ENCODE peak calls at places on chromosomes 7 and 10, in five cellular contexts. P is endothelial cell; B is HS-27A; J is stimulated activated naive B cell treated with anti-CD40 and anti-IgM and Interleukin-4, amounts not matched to agents 10 μg/mL and 1 μg/mL and 100 μg/mL, for 72 hours; C is activated CD4-positive, alpha-beta T cell treated with anti-CD3 and anti-CD28 coated beads for 24 hours. F is an unnamed sample.

GRCh38 chr7:64504581-64505120 is 58.2 kb downstream of the ZNF680 start:
- DNase-seq in P (no peak), B (no peak), J (no peak), C (no peak), F (no peak)

GRCh38 chr10:95278061-95278988 is 12.5 kb downstream of the PDLIM1 start:
- DNase-seq in P (no peak), B (no peak), J (no peak), C (no peak), F (no peak)

GRCh38 chr10:38600696-38601095 is 506.6 kb downstream of the ZNF37A start:
- DNase-seq in P (no peak), B (no peak), J (no peak), C (no peak), F (no peak)

GRCh38 chr7:73622909-73623797 is 1.2 kb downstream of the MLXIPL start:
- DNase-seq in P (no peak), B (no peak), J (no peak), C (no peak), F (peak)

GRCh38 chr10:95242581-95243317 is 48.1 kb downstream of the PDLIM1 start:
- DNase-seq in P (peak), B (no peak), J (no peak), C (no peak), F (peak)

GRCh38 chr10:51937313-51937712 is 237.9 kb upstream of the CSTF2T start:
- DNase-seq in P (no peak), B (no peak), J (no peak), C (no peak), F (no peak)

GRCh38 chr10:132614431-132615341 is 77.1 kb downstream of the INPP5A start:
- DNase-seq in P (no peak), B (no peak), J (no peak), C (no peak), F (no peak)

GRCh38 chr7:5477723-5478531 is 54.3 kb upstream of the TNRC18 start:
- DNase-seq in P (peak), B (no peak), J (peak), C (no peak), F (no peak)

GRCh38 chr7:38330861-38331709 is 57.6 kb upstream of the TARP start:
- DNase-seq in P (no peak), B (no peak), J (no peak), C (no peak), F (no peak)